ENCODE peak calls at places on chromosomes 7 and 10, in five cellular contexts. U is OCI-LY7, D is fibroblast of the aortic adventitia, A is lower leg skin, V is IMR-90. X is an unnamed sample.

GRCh38 chr7:102934670-102935069 is 21.9 kb downstream of the LRRC17 start:
- DNase-seq in U (no peak), D (peak), A (no peak), V (no peak), X (no peak)

GRCh38 chr7:79182283-79182682 is 271.2 kb downstream of the MAGI2 start:
- DNase-seq in U (no peak), D (peak), A (no peak), V (peak), X (no peak)

GRCh38 chr10:1199897-1200721 is 143.9 kb downstream of the WDR37 start:
- DNase-seq in U (no peak), D (no peak), A (peak), V (no peak), X (peak)

GRCh38 chr10:76918106-76918505 is 719.5 kb downstream of the KCNMA1 start:
- DNase-seq in U (no peak), D (no peak), A (no peak), V (no peak), X (no peak)

GRCh38 chr7:28533731-28534531 is 121.6 kb downstream of the CREB5 start:
- DNase-seq in U (no peak), D (peak), A (peak), V (peak), X (no peak)

GRCh38 chr7:108347616-108348015 is 108.6 kb downstream of the NRCAM start:
- DNase-seq in U (no peak), D (peak), A (no peak), V (peak), X (no peak)

GRCh38 chr7:88758355-88759215 is 915 bp upstream of the ZNF804B start:
- DNase-seq in U (no peak), D (no peak), A (no peak), V (no peak), X (no peak)

GRCh38 chr7:71517940-71518339 is 386.0 kb downstream of the GALNT17 start:
- DNase-seq in U (no peak), D (no peak), A (no peak), V (no peak), X (no peak)

GRCh38 chr10:132522521-132523411 is 14.8 kb upstream of the INPP5A start:
- DNase-seq in U (no peak), D (no peak), A (peak), V (no peak), X (no peak)

GRCh38 chr10:67280405-67280804 is 354.6 kb downstream of the LRRTM3 start:
- DNase-seq in U (no peak), D (no peak), A (no peak), V (no peak), X (no peak)

GRCh38 chr7:157609516-157609915 is 272.7 kb downstream of the DNAJB6 start:
- DNase-seq in U (no peak), D (no peak), A (no peak), V (no peak), X (no peak)

GRCh38 chr7:2566890-2567662 is 8.3 kb downstream of the IQCE start:
- DNase-seq in U (peak), D (peak), A (no peak), V (no peak), X (no peak)

GRCh38 chr10:73206385-73206784 is 38.5 kb downstream of the FAM149B1 start:
- DNase-seq in U (no peak), D (no peak), A (no peak), V (no peak), X (no peak)

GRCh38 chr10:58846856-58847255 is 329.6 kb upstream of the PHYHIPL start:
- DNase-seq in U (no peak), D (no peak), A (no peak), V (no peak), X (no peak)

GRCh38 chr10:65742851-65743250 is 1183.0 kb upstream of the LRRTM3 start:
- DNase-seq in U (no peak), D (no peak), A (no peak), V (no peak), X (no peak)

GRCh38 chr10:124597677-124598165 is 136.1 kb downstream of the LHPP start:
- DNase-seq in U (peak), D (no peak), A (no peak), V (no peak), X (no peak)

GRCh38 chr10:121539757-121540156 is 58.5 kb downstream of the FGFR2 start:
- DNase-seq in U (no peak), D (no peak), A (no peak), V (no peak), X (no peak)

DNA sequence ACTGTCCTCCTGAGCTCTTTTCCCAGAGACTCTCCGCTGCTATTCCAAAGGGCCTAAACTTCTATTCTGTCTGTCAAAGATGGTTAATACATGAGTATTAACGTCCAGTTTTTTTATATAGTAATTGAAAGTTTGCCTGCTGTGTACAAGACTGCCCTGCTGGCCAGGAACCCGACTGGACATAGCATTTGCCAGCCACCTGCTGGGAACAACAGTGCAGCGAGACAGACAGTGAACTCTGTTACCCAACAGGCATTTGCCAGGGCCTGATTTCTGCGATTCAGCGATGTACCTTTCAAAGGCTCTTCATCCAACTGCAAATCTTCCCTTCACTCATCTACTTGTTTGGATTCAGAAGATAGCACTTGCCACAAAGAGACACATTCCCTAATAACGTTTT is 128.8 kb upstream of the SEM1 start:
- DNase-seq in U (no peak), D (no peak), A (no peak), V (no peak), X (no peak)
- TF ChIP-seq CTCF in U (no peak), D (no peak), A (no peak), V (no peak), X (no peak)

GRCh38 chr7:128030999-128031681 is at the start of gene LRRC4:
- DNase-seq in U (peak), D (peak), A (no peak), V (peak), X (no peak)
- TF ChIP-seq CTCF in U (no peak), D (no peak), A (no peak), V (peak), X (peak)

DNA sequence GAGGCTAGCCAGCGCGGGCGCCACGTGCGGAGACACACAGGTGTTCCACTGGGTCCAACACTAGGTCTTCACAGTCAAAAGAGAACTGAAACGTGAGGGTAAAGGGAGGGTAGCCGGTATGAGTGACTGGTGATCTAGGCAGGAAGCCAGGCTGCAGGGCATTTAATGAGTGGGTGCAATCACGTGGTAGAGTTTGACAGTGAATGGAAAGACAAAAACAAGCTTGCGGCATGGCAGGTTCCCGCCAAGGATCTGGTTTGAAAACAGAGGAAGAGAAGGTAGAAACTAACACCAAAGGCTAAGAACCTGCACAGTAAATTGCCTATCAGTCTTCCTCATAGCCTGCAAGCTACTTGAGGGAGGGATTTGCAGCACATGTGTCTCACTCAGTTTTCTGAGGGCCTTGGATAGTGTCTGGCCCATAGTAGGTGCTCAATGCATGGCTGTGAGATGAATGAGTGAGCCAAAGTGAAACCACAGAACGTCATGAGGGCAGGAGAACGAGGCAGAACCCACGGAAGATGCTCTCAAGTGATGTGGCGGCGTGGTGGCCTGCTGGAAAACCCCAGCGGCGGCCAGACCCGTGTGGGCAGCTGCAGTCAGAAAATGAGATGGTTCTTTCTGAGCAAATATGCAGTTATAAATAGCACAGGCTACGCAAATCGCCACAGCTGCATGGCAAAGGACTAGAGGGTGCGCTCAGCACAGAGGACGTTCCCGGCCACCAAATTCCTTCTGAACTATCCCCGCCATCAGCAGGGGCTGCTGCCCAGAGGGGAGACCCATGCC is 183.6 kb upstream of the NFE2L3 start:
- DNase-seq in U (peak), D (no peak), A (no peak), V (no peak), X (no peak)
- TF ChIP-seq CTCF in U (no peak), D (no peak), A (no peak), V (no peak), X (no peak)

DNA sequence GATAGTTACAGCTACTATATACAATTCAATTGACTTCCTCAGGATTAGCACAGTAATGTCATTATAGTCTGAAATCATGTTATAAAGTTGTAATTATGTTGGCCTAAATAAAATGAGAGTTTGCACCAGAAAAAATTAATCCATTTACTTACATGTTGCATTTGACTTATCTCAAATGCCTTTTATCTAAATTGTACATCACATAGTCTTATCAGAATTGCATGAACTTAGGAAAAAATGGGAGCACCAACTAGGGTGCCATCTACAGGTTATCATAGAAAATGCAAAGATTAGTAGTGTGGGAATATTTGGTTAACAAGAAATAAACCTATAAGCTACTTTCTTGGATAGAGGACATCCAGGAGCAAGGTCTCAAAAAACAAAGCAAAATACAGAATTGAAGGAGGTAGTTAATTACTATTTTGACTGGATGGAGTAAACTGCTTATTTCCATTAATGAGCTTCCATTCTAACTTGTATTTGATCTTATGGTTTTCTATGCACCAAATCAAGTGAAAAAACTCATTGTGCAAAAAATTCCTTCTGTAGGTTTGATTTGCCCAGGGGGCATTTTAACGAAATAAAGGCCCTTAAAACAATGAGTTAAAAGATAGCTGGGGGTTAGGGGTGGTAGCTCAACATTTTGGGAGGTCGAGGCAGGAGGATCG is 60.0 kb upstream of the ORC5 start:
- DNase-seq in U (peak), D (peak), A (no peak), V (peak), X (no peak)
- TF ChIP-seq CTCF in U (peak), D (peak), A (no peak), V (peak), X (peak)

DNA sequence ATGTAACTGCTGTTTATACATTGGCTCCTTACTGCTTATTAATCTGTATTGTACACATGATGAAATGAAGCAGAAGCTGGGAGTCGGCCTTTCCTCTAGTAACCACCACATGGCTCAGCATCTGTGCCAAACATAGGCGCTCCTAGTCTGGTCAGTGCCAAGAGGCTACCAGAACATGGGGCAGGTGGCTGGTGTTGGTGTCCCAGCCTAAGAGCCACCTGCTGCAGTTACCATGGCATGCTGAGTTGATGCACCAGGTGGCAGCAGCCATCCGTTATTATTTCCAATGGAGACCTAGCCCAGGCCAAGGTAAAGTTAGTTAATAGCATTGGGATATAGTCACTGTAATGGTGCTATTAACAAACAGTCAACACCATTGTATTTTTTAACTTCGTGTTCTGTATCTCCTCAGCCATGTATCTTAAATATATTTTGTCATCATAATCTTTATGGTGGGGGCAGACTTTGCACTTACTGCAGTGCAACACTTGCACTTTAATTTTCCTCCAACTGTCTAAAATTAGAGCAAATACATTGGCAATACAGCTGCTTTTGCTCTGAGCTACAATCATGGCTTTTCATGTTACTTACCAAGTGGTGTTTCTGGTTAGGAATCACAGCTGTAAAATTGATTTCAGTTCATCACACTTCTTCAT is 33.1 kb downstream of the HBP1 start:
- DNase-seq in U (peak), D (peak), A (no peak), V (peak), X (no peak)
- TF ChIP-seq CTCF in U (peak), D (peak), A (no peak), V (peak), X (peak)

GRCh38 chr7:150388709-150389531 is 9.8 kb downstream of the ZNF775 start:
- DNase-seq in U (no peak), D (peak), A (no peak), V (peak), X (no peak)
- TF ChIP-seq CTCF in U (peak), D (peak), A (peak), V (peak), X (peak)

DNA sequence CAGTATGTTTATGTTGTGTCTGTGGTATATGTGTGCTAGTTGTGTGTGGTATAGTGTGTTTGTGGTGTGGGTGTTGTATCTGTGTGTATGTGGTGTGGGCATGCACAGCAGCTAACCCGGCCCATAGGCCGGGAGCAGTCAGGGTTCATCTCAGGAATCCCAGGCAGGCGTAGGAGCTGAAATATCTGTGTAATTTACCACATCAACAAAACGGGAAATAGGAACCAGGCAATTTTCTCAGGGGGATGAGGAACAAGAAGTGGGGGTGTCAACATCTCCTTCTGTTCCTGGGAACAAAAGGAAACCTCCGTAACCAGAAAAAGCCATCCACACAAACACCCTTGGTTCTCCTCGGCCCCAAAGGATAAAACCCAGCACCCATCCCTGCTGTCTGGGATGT is 24.5 kb upstream of the ZNF488 start:
- DNase-seq in U (no peak), D (no peak), A (no peak), V (no peak), X (no peak)
- TF ChIP-seq CTCF in U (no peak), D (no peak), A (no peak), V (no peak), X (no peak)

GRCh38 chr7:112076309-112076708 is 129.9 kb downstream of the DOCK4 start:
- DNase-seq in U (no peak), D (peak), A (no peak), V (no peak), X (no peak)
- TF ChIP-seq CTCF in U (no peak), D (no peak), A (no peak), V (no peak), X (no peak)

GRCh38 chr10:123145542-123146012 is 2.4 kb upstream of the HMX2 start:
- DNase-seq in U (no peak), D (no peak), A (no peak), V (no peak), X (no peak)

GRCh38 chr10:123146013-123146891 is 1.7 kb upstream of the HMX2 start:
- DNase-seq in U (no peak), D (no peak), A (no peak), V (no peak), X (no peak)

GRCh38 chr10:123143825-123144168 is 4.1 kb upstream of the HMX2 start:
- DNase-seq in U (no peak), D (no peak), A (no peak), V (no peak), X (no peak)

GRCh38 chr10:123143162-123143824 is 4.6 kb upstream of the HMX2 start:
- DNase-seq in U (no peak), D (no peak), A (no peak), V (no peak), X (peak)

DNA sequence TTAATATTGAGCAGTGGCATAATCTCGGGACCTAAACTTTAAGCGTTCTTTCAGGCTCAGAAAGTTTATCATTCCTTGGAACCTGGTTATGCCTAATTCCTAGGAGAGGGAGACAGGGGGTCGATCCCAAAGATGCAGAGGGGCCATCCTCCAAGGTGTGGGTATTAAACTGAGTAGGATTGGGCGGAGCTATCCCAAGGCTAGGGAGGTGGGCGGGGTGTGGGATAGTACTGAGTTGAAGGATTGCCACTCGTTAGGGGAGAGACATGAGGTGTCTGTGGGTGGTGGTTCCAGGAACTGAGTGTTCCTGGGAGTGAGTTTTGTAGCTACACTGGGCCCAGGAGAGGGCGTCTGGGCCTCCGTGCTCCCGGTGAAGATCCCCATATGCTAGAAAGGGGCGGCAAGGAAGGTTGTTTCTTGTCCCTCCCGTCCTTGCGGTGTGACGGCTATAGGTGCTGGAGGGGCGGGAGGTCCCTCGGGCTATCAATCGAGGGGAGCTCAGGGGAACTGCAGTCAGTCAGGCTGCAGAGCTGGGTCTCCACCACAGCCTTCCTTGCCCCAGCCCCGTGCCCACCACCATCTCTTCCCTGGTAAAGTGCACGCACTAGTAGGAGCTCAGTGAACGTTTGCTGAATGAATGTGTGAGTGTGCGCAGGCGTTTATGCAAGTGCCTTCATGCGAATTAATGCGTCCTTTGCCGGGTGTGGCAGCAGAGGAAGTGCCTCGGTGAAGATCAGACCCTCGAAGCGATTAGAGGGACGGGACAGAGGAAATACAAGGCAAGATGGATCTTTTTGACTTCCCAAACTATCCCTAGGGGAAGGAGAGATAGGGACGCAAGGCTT is 3.0 kb upstream of the HMX2 start:
- DNase-seq in U (no peak), D (no peak), A (no peak), V (no peak), X (peak)
- TF ChIP-seq CTCF in U (peak), D (peak), A (no peak), V (no peak), X (no peak)

DNA sequence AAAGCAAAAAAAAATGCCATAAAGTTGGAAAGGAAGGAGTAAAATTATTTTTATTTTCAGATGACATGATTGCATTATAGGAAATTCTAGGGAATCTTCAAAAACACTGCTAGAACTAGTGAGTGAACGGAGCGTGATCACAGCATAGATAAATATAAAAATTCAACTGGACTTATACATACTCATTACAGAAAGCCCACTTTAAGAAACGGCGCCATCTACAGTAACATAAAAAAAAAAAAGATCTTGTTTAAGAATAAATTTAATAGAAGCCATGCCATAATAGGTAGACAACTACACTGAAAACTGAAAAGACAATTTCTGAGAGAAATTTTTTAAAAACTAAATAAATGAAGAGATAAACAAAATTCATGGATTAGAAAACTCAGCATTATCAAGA is 623.1 kb upstream of the MGMT start:
- DNase-seq in U (no peak), D (no peak), A (no peak), V (no peak), X (no peak)
- TF ChIP-seq CTCF in U (peak), D (no peak), A (no peak), V (no peak), X (no peak)